ENCODE peak calls at places on chromosome 2, in eight cellular contexts. One of them, this sample, is unnamed.
A peak's percentile ranks its signal among the peaks of the same experiment; 100 is the strongest.

GRCh38 chr2:14524803-14525080 is 107.8 kb upstream of the LRATD1 start:
- DNase-seq in esophagus squamous epithelium: no peak
- DNase-seq in HepG2: no peak
- DNase-seq in HFF-Myc: peak; percentile 47
- DNase-seq in lower leg skin: no peak
- DNase-seq in AG04450: no peak
- DNase-seq in AG04449: no peak
- DNase-seq in OCI-LY7: no peak
- DNase-seq in this sample: no peak

GRCh38 chr2:101864426-101864825 is 127.3 kb upstream of the IL1R2 start:
- DNase-seq in HFF-Myc: no peak
- DNase-seq in OCI-LY7: no peak
- DNase-seq in esophagus squamous epithelium: no peak
- DNase-seq in AG04450: no peak
- DNase-seq in lower leg skin: no peak
- DNase-seq in HepG2: no peak
- DNase-seq in AG04449: no peak
- DNase-seq in this sample: no peak

GRCh38 chr2:20169796-20170467 is 55.0 kb downstream of the SDC1 start:
- DNase-seq in OCI-LY7: no peak
- DNase-seq in esophagus squamous epithelium: no peak
- DNase-seq in AG04450: no peak
- DNase-seq in lower leg skin: no peak
- DNase-seq in HFF-Myc: no peak
- DNase-seq in HepG2: no peak
- DNase-seq in AG04449: no peak
- DNase-seq in this sample: no peak

GRCh38 chr2:118387509-118387908 is 299.2 kb downstream of the INSIG2 start:
- DNase-seq in OCI-LY7: no peak
- DNase-seq in HFF-Myc: peak; percentile 33
- DNase-seq in lower leg skin: no peak
- DNase-seq in HepG2: no peak
- DNase-seq in AG04449: peak; percentile 62
- DNase-seq in AG04450: peak; percentile 33
- DNase-seq in esophagus squamous epithelium: no peak
- DNase-seq in this sample: peak; percentile 34

GRCh38 chr2:187654535-187654934 is 100.3 kb upstream of the TFPI start:
- DNase-seq in HepG2: no peak
- DNase-seq in AG04450: no peak
- DNase-seq in HFF-Myc: no peak
- DNase-seq in esophagus squamous epithelium: no peak
- DNase-seq in OCI-LY7: no peak
- DNase-seq in lower leg skin: no peak
- DNase-seq in AG04449: no peak
- DNase-seq in this sample: no peak

GRCh38 chr2:36698978-36699377 is 2.5 kb downstream of the VIT start:
- DNase-seq in AG04449: no peak
- DNase-seq in HepG2: no peak
- DNase-seq in HFF-Myc: no peak
- DNase-seq in AG04450: no peak
- DNase-seq in lower leg skin: peak; percentile 69
- DNase-seq in OCI-LY7: no peak
- DNase-seq in esophagus squamous epithelium: no peak
- DNase-seq in this sample: peak; percentile 9

GRCh38 chr2:101630224-101630949 is 67.1 kb upstream of the MAP4K4 start:
- DNase-seq in HFF-Myc: no peak
- DNase-seq in AG04449: no peak
- DNase-seq in OCI-LY7: no peak
- DNase-seq in HepG2: peak; percentile 21
- DNase-seq in lower leg skin: peak; percentile 30
- DNase-seq in AG04450: no peak
- DNase-seq in esophagus squamous epithelium: no peak
- DNase-seq in this sample: no peak

GRCh38 chr2:215921884-215922283 is 91.5 kb downstream of the MREG start:
- DNase-seq in esophagus squamous epithelium: no peak
- DNase-seq in lower leg skin: no peak
- DNase-seq in HFF-Myc: peak; percentile 74
- DNase-seq in HepG2: peak; percentile 55
- DNase-seq in AG04450: peak; percentile 91
- DNase-seq in AG04449: peak; percentile 56
- DNase-seq in OCI-LY7: no peak
- DNase-seq in this sample: peak; percentile 86

GRCh38 chr2:240685771-240686371 is 3.2 kb upstream of the AQP12B start:
- DNase-seq in HepG2: no peak
- DNase-seq in esophagus squamous epithelium: no peak
- DNase-seq in AG04449: no peak
- DNase-seq in AG04450: no peak
- DNase-seq in OCI-LY7: no peak
- DNase-seq in HFF-Myc: no peak
- DNase-seq in lower leg skin: no peak
- DNase-seq in this sample: no peak

GRCh38 chr2:175981546-175981945 is 20.5 kb downstream of the LNPK start:
- DNase-seq in HepG2: no peak
- DNase-seq in lower leg skin: no peak
- DNase-seq in HFF-Myc: no peak
- DNase-seq in esophagus squamous epithelium: no peak
- DNase-seq in OCI-LY7: no peak
- DNase-seq in AG04449: no peak
- DNase-seq in AG04450: no peak
- DNase-seq in this sample: no peak

GRCh38 chr2:12741361-12741760 is 24.6 kb downstream of the TRIB2 start:
- DNase-seq in esophagus squamous epithelium: no peak
- DNase-seq in HepG2: no peak
- DNase-seq in AG04450: no peak
- DNase-seq in lower leg skin: no peak
- DNase-seq in AG04449: no peak
- DNase-seq in OCI-LY7: no peak
- DNase-seq in HFF-Myc: no peak
- DNase-seq in this sample: peak; percentile 38

GRCh38 chr2:128280901-128281321 is 37.8 kb downstream of the HS6ST1 start:
- DNase-seq in lower leg skin: no peak
- DNase-seq in AG04450: no peak
- DNase-seq in esophagus squamous epithelium: no peak
- DNase-seq in OCI-LY7: no peak
- DNase-seq in HepG2: no peak
- DNase-seq in HFF-Myc: no peak
- DNase-seq in AG04449: no peak
- DNase-seq in this sample: no peak

GRCh38 chr2:101802329-101802728 is 104.8 kb downstream of the MAP4K4 start:
- DNase-seq in OCI-LY7: no peak
- DNase-seq in HFF-Myc: no peak
- DNase-seq in HepG2: peak; percentile 77
- DNase-seq in lower leg skin: no peak
- DNase-seq in AG04450: no peak
- DNase-seq in esophagus squamous epithelium: no peak
- DNase-seq in AG04449: no peak
- DNase-seq in this sample: no peak

GRCh38 chr2:47483191-47483590 is 80.2 kb downstream of the MSH2 start:
- DNase-seq in AG04449: no peak
- DNase-seq in AG04450: no peak
- DNase-seq in OCI-LY7: no peak
- DNase-seq in esophagus squamous epithelium: no peak
- DNase-seq in lower leg skin: no peak
- DNase-seq in HepG2: no peak
- DNase-seq in HFF-Myc: no peak
- DNase-seq in this sample: no peak

GRCh38 chr2:225137971-225138370 is 95.7 kb upstream of the DOCK10 start:
- DNase-seq in OCI-LY7: no peak
- DNase-seq in esophagus squamous epithelium: no peak
- DNase-seq in HepG2: no peak
- DNase-seq in HFF-Myc: no peak
- DNase-seq in AG04449: no peak
- DNase-seq in AG04450: no peak
- DNase-seq in lower leg skin: no peak
- DNase-seq in this sample: no peak

GRCh38 chr2:4020649-4021048 is 317.3 kb downstream of the DCDC2C start:
- DNase-seq in OCI-LY7: no peak
- DNase-seq in AG04449: no peak
- DNase-seq in AG04450: no peak
- DNase-seq in HepG2: no peak
- DNase-seq in lower leg skin: no peak
- DNase-seq in HFF-Myc: no peak
- DNase-seq in esophagus squamous epithelium: no peak
- DNase-seq in this sample: no peak

GRCh38 chr2:178473931-178474330 is 4.5 kb downstream of the FKBP7 start:
- DNase-seq in HepG2: no peak
- DNase-seq in HFF-Myc: no peak
- DNase-seq in OCI-LY7: no peak
- DNase-seq in AG04449: no peak
- DNase-seq in lower leg skin: no peak
- DNase-seq in AG04450: no peak
- DNase-seq in esophagus squamous epithelium: no peak
- DNase-seq in this sample: no peak

GRCh38 chr2:39513641-39514094 is 76.6 kb upstream of the MAP4K3 start:
- DNase-seq in AG04450: peak; percentile 85
- DNase-seq in AG04449: peak; percentile 85
- DNase-seq in HFF-Myc: peak; percentile 91
- DNase-seq in lower leg skin: peak; percentile 58
- DNase-seq in OCI-LY7: peak; percentile 56
- DNase-seq in esophagus squamous epithelium: no peak
- DNase-seq in HepG2: peak; percentile 83
- DNase-seq in this sample: peak; percentile 95

GRCh38 chr2:172977330-172978052 is 98.2 kb upstream of the MAP3K20 start:
- DNase-seq in AG04450: no peak
- DNase-seq in HepG2: no peak
- DNase-seq in OCI-LY7: no peak
- DNase-seq in lower leg skin: no peak
- DNase-seq in AG04449: no peak
- DNase-seq in HFF-Myc: no peak
- DNase-seq in esophagus squamous epithelium: no peak
- DNase-seq in this sample: no peak
- TF ChIP-seq CTCF in AG04450: no peak
- TF ChIP-seq CTCF in HepG2: peak; percentile 79
- TF ChIP-seq CTCF in OCI-LY7: peak; percentile 17
- TF ChIP-seq CTCF in lower leg skin: no peak
- TF ChIP-seq CTCF in AG04449: peak; percentile 32
- TF ChIP-seq CTCF in HFF-Myc: no peak
- TF ChIP-seq CTCF in esophagus squamous epithelium: no peak
- TF ChIP-seq CTCF in this sample: peak; percentile 43

DNA sequence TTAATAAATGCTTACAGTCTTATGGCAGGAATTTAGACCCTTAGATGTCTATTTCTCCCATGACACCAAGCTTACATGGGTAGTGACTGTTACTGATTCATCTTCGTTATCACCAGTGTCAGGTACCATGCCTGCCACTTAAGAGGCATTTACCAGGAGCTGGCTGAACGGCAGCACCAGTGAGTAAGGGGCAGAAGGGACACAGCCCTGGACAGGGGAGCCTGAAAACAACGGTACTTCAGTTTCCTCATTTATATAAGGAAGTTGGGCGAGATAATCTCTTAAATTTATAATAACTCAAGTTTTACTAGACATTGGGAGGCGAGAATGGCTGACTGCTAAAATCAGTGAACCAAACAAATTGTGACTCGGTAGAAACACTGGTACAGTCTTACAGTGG is 1.2 kb downstream of the COA5 start:
- DNase-seq in HFF-Myc: no peak
- DNase-seq in OCI-LY7: peak; percentile 7
- DNase-seq in HepG2: no peak
- DNase-seq in AG04450: no peak
- DNase-seq in AG04449: no peak
- DNase-seq in esophagus squamous epithelium: no peak
- DNase-seq in lower leg skin: no peak
- DNase-seq in this sample: no peak
- H3K4me3 ChIP-seq in HFF-Myc: peak overlapping the region; percentile 78
- H3K4me3 ChIP-seq in OCI-LY7: peak overlapping the region; percentile 88
- H3K4me3 ChIP-seq in HepG2: peak overlapping the region; percentile 97
- H3K4me3 ChIP-seq in AG04450: peak overlapping the region; percentile 90
- H3K4me3 ChIP-seq in AG04449: peak overlapping the region; percentile 92
- H3K4me3 ChIP-seq in esophagus squamous epithelium: peak overlapping the region; percentile 92
- H3K4me3 ChIP-seq in lower leg skin: no peak overlapping the region
- H3K4me3 ChIP-seq in this sample: peak overlapping the region; percentile 88

GRCh38 chr2:228321019-228321418 is 139.5 kb upstream of the SPHKAP start:
- DNase-seq in OCI-LY7: no peak
- DNase-seq in esophagus squamous epithelium: no peak
- DNase-seq in AG04450: no peak
- DNase-seq in AG04449: no peak
- DNase-seq in lower leg skin: no peak
- DNase-seq in HFF-Myc: no peak
- DNase-seq in HepG2: no peak
- DNase-seq in this sample: no peak
- TF ChIP-seq CTCF in OCI-LY7: no peak
- TF ChIP-seq CTCF in esophagus squamous epithelium: no peak
- TF ChIP-seq CTCF in AG04450: no peak
- TF ChIP-seq CTCF in AG04449: no peak
- TF ChIP-seq CTCF in lower leg skin: no peak
- TF ChIP-seq CTCF in HFF-Myc: no peak
- TF ChIP-seq CTCF in HepG2: no peak
- TF ChIP-seq CTCF in this sample: no peak

GRCh38 chr2:231613655-231614558 is 21.2 kb downstream of the TEX44 start:
- DNase-seq in HepG2: peak; percentile 83
- DNase-seq in HFF-Myc: peak; percentile 61
- DNase-seq in esophagus squamous epithelium: peak; percentile 50
- DNase-seq in AG04449: no peak
- DNase-seq in OCI-LY7: peak; percentile 99
- DNase-seq in AG04450: peak; percentile 38
- DNase-seq in lower leg skin: peak; percentile 79
- DNase-seq in this sample: peak; percentile 92

GRCh38 chr2:231614559-231615057 is 21.9 kb downstream of the TEX44 start:
- DNase-seq in lower leg skin: no peak
- DNase-seq in AG04450: no peak
- DNase-seq in HFF-Myc: no peak
- DNase-seq in esophagus squamous epithelium: no peak
- DNase-seq in AG04449: no peak
- DNase-seq in OCI-LY7: peak; percentile 73
- DNase-seq in HepG2: no peak
- DNase-seq in this sample: no peak

GRCh38 chr2:231612199-231613053 is 19.8 kb downstream of the TEX44 start:
- DNase-seq in OCI-LY7: peak; percentile 91
- DNase-seq in lower leg skin: peak; percentile 95
- DNase-seq in HFF-Myc: peak; percentile 79
- DNase-seq in esophagus squamous epithelium: peak; percentile 68
- DNase-seq in AG04450: peak; percentile 84
- DNase-seq in HepG2: peak; percentile 80
- DNase-seq in AG04449: peak; percentile 71
- DNase-seq in this sample: peak; percentile 93

GRCh38 chr2:231611273-231612198 is 18.9 kb downstream of the TEX44 start:
- DNase-seq in AG04449: no peak
- DNase-seq in OCI-LY7: peak; percentile 67
- DNase-seq in HepG2: peak; percentile 59
- DNase-seq in esophagus squamous epithelium: no peak
- DNase-seq in lower leg skin: peak; percentile 76
- DNase-seq in AG04450: no peak
- DNase-seq in HFF-Myc: no peak
- DNase-seq in this sample: peak; percentile 60

DNA sequence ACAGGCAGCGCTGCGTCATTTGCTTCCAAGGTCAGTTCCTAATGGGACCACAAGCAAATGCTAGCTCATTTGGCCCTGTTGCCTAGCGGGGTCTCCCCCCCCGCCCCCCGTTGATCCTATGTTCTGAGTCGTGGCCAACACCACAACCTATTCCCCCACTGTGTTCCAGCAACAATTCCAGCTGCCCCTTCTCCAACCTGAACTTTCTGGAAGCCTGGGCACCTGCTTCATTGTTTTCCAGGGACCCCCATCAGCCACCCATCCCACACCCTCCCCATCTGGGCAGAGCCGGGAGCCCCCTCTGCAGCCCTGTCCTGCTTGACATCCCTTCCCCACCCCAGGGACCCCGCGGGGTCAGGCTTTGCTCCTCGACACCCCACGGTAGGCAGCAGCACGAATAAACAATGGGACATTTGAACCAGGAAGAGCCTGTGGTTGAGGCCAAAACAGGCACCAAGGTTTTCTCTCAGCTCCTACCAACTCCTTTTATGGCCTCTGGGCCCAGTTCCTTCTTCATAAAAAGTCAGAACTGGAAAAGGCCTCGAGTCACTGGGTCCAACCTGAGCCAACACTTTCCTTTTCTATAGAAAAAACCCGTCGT is 20.5 kb downstream of the TEX44 start:
- DNase-seq in HFF-Myc: no peak
- DNase-seq in AG04450: no peak
- DNase-seq in lower leg skin: peak; percentile 47
- DNase-seq in esophagus squamous epithelium: no peak
- DNase-seq in HepG2: peak; percentile 42
- DNase-seq in AG04449: no peak
- DNase-seq in OCI-LY7: peak; percentile 44
- DNase-seq in this sample: peak; percentile 32
- H3K4me3 ChIP-seq in HFF-Myc: peak overlapping the region; percentile 36
- H3K4me3 ChIP-seq in AG04450: peak overlapping the region; percentile 49
- H3K4me3 ChIP-seq in lower leg skin: no peak overlapping the region
- H3K4me3 ChIP-seq in esophagus squamous epithelium: peak overlapping the region; percentile 30
- H3K4me3 ChIP-seq in HepG2: no peak overlapping the region
- H3K4me3 ChIP-seq in AG04449: peak overlapping the region; percentile 48
- H3K4me3 ChIP-seq in OCI-LY7: peak overlapping the region; percentile 60
- H3K4me3 ChIP-seq in this sample: no peak overlapping the region